ENCODE peak calls at places on chromosomes 3 and 15, in six cellular contexts. Q is cardiac septum, C is NCI-H187, T is cortex of kidney, B is MM.1S, S is upper lobe of right lung. A is an unnamed sample.

GRCh38 chr3:13547591-13548371 is 1.1 kb upstream of the FBLN2 start:
- DNase-seq in S (no peak), T (no peak), C (no peak), Q (no peak), B (no peak), A (no peak)

GRCh38 chr3:17204049-17204650 is 319.4 kb downstream of the PLCL2 start:
- DNase-seq in Q (no peak), T (no peak), B (no peak), S (no peak), C (no peak), A (no peak)

GRCh38 chr3:163129287-163129686 is 1632.7 kb downstream of the OTOL1 start:
- DNase-seq in T (no peak), B (no peak), C (no peak), S (no peak), Q (no peak), A (no peak)

GRCh38 chr3:153783106-153783505 is 338.1 kb upstream of the ARHGEF26 start:
- DNase-seq in B (no peak), S (no peak), Q (no peak), T (no peak), C (no peak), A (no peak)

GRCh38 chr15:71219646-71220045 is 104.4 kb downstream of the THSD4 start:
- DNase-seq in T (no peak), C (no peak), B (no peak), Q (no peak), S (no peak), A (no peak)

GRCh38 chr3:177935008-177935407 is 601.2 kb upstream of the KCNMB2 start:
- DNase-seq in Q (no peak), B (no peak), T (no peak), S (no peak), C (peak), A (no peak)

GRCh38 chr15:63605816-63606215 is 8.6 kb downstream of the FBXL22 start:
- DNase-seq in C (no peak), T (no peak), B (no peak), S (no peak), Q (no peak), A (no peak)

GRCh38 chr3:32078864-32079263 is 27.6 kb upstream of the GPD1L start:
- DNase-seq in T (no peak), C (no peak), B (no peak), S (no peak), Q (no peak), A (no peak)

GRCh38 chr3:148455098-148455497 is 242.6 kb upstream of the AGTR1 start:
- DNase-seq in Q (no peak), S (no peak), C (no peak), T (no peak), B (no peak), A (no peak)

GRCh38 chr3:35932995-35933394 is 293.7 kb downstream of the ARPP21 start:
- DNase-seq in S (no peak), C (no peak), T (no peak), Q (no peak), B (no peak), A (no peak)

GRCh38 chr3:24375947-24376384 is 118.7 kb downstream of the THRB start:
- DNase-seq in S (no peak), Q (no peak), T (no peak), C (no peak), B (no peak), A (peak)

GRCh38 chr3:66986406-66986805 is 11.7 kb upstream of the KBTBD8 start:
- DNase-seq in T (no peak), S (no peak), C (no peak), B (no peak), Q (no peak), A (no peak)

GRCh38 chr15:29857196-29857595 is 34.9 kb upstream of the TJP1 start:
- DNase-seq in Q (no peak), S (no peak), C (no peak), T (no peak), B (no peak), A (no peak)

GRCh38 chr15:65259367-65259781 is 27.3 kb downstream of the PARP16 start:
- DNase-seq in T (no peak), B (no peak), S (no peak), C (no peak), Q (no peak), A (no peak)

GRCh38 chr3:58063424-58063823 is 55.2 kb downstream of the FLNB start:
- DNase-seq in T (no peak), S (no peak), Q (no peak), B (no peak), C (no peak), A (peak)

GRCh38 chr3:168341192-168341816 is 245.6 kb upstream of the GOLIM4 start:
- DNase-seq in C (no peak), T (no peak), Q (no peak), B (no peak), S (no peak), A (no peak)

GRCh38 chr15:95401586-95401985 is 928.9 kb upstream of the NR2F2 start:
- DNase-seq in T (no peak), C (no peak), Q (no peak), B (no peak), S (no peak), A (no peak)

GRCh38 chr15:62792960-62793758 is 249.4 kb upstream of the TPM1 start:
- DNase-seq in S (no peak), C (no peak), T (no peak), Q (no peak), B (no peak), A (no peak)

GRCh38 chr3:150146891-150147761 is 176.4 kb upstream of the PFN2 start:
- DNase-seq in Q (no peak), S (no peak), T (no peak), C (no peak), B (no peak), A (no peak)

GRCh38 chr3:140832883-140833282 is 108.8 kb upstream of the SLC25A36 start:
- DNase-seq in T (no peak), Q (no peak), B (peak), S (no peak), C (no peak), A (peak)

GRCh38 chr3:135887220-135887619 is 78.3 kb upstream of the PPP2R3A start:
- DNase-seq in T (no peak), B (no peak), S (no peak), Q (no peak), C (no peak), A (no peak)

GRCh38 chr3:93843981-93844380 is 129.7 kb downstream of the PROS1 start:
- DNase-seq in C (no peak), S (no peak), T (no peak), Q (no peak), B (no peak), A (no peak)

GRCh38 chr3:193960485-193961172 is 175.3 kb upstream of the HES1 start:
- DNase-seq in B (no peak), C (no peak), T (no peak), S (no peak), Q (no peak), A (no peak)

GRCh38 chr3:4935347-4935746 is 43.9 kb upstream of the BHLHE40 start:
- DNase-seq in C (no peak), T (no peak), S (no peak), Q (no peak), B (peak), A (no peak)

GRCh38 chr3:100198579-100199269 is 62.1 kb upstream of the TBC1D23 start:
- DNase-seq in Q (no peak), C (no peak), B (no peak), S (no peak), T (no peak), A (no peak)